ENCODE peak calls at places on chromosomes 3 and 15, in four cellular contexts. L is IMR-90, O is H1, F is H9. Q is an unnamed sample.

GRCh38 chr3:175940881-175941280 is 1081.7 kb downstream of the NAALADL2 start:
- DNase-seq in L (no peak), O (peak), F (peak), Q (peak)

GRCh38 chr3:194476784-194477183 is 10.0 kb downstream of the ATP13A3 start:
- DNase-seq in L (no peak), O (no peak), F (no peak), Q (no peak)

GRCh38 chr15:60471314-60471713 is 7.6 kb downstream of the ICE2 start:
- DNase-seq in L (no peak), O (no peak), F (no peak), Q (no peak)

GRCh38 chr15:74397239-74398068 is 30.0 kb upstream of the CYP11A1 start:
- DNase-seq in L (no peak), O (no peak), F (no peak), Q (no peak)

GRCh38 chr3:17577795-17578520 is 164.5 kb downstream of the TBC1D5 start:
- DNase-seq in L (peak), O (no peak), F (no peak), Q (no peak)

GRCh38 chr15:58103482-58103881 is 34.7 kb upstream of the AQP9 start:
- DNase-seq in L (no peak), O (no peak), F (no peak), Q (no peak)

GRCh38 chr3:195583831-195584542 is at the start of gene APOD:
- DNase-seq in L (peak), O (no peak), F (no peak), Q (no peak)

GRCh38 chr3:195057716-195058115 is 213.2 kb downstream of the XXYLT1 start:
- DNase-seq in L (no peak), O (no peak), F (no peak), Q (no peak)

GRCh38 chr15:85482896-85483295 is 102.5 kb downstream of the AKAP13 start:
- DNase-seq in L (peak), O (no peak), F (no peak), Q (no peak)

GRCh38 chr3:80696280-80696679 is 928.5 kb upstream of the ROBO1 start:
- DNase-seq in L (no peak), O (no peak), F (no peak), Q (peak)

GRCh38 chr3:42745291-42745745 is 27.7 kb downstream of the CCDC13 start:
- DNase-seq in L (no peak), O (no peak), F (no peak), Q (no peak)

GRCh38 chr3:11185564-11186317 is 31.4 kb downstream of the HRH1 start:
- DNase-seq in L (peak), O (no peak), F (no peak), Q (no peak)

GRCh38 chr3:181622365-181622764 is 89.4 kb upstream of the SOX2 start:
- DNase-seq in L (no peak), O (no peak), F (no peak), Q (no peak)

GRCh38 chr3:153856932-153857331 is 264.3 kb upstream of the ARHGEF26 start:
- DNase-seq in L (no peak), O (no peak), F (no peak), Q (peak)

GRCh38 chr3:138188013-138188352 is 882 bp downstream of the ARMC8 start:
- DNase-seq in L (peak), O (no peak), F (no peak), Q (no peak)

GRCh38 chr3:118688396-118688884 is 346.2 kb downstream of the IGSF11 start:
- DNase-seq in L (no peak), O (no peak), F (no peak), Q (peak)

GRCh38 chr15:41233367-41233771 is 2.3 kb downstream of the CHP1 start:
- DNase-seq in L (peak), O (no peak), F (no peak), Q (no peak)

GRCh38 chr3:107826727-107827126 is 264.1 kb downstream of the CD47 start:
- DNase-seq in L (no peak), O (no peak), F (no peak), Q (no peak)

GRCh38 chr3:22937536-22937935 is 265.6 kb upstream of the UBE2E2 start:
- DNase-seq in L (peak), O (no peak), F (no peak), Q (no peak)

GRCh38 chr15:70526221-70526973 is 237.0 kb downstream of the UACA start:
- DNase-seq in L (peak), O (no peak), F (peak), Q (no peak)

GRCh38 chr15:80058851-80059785 is at the start of gene ZFAND6:
- DNase-seq in L (peak), O (peak), F (peak), Q (peak)
- H2BK120ac ChIP-seq in L (no peak), O (peak), F (no peak), Q (peak)

GRCh38 chr3:8539419-8539818 is 37.8 kb downstream of the LMCD1 start:
- DNase-seq in L (peak), O (no peak), F (no peak), Q (no peak)

GRCh38 chr3:8538904-8539303 is 37.3 kb downstream of the LMCD1 start:
- DNase-seq in L (peak), O (no peak), F (no peak), Q (no peak)

GRCh38 chr3:8540456-8540855 is 38.8 kb downstream of the LMCD1 start:
- DNase-seq in L (no peak), O (no peak), F (no peak), Q (peak)

GRCh38 chr3:8541486-8541885 is 39.9 kb downstream of the LMCD1 start:
- DNase-seq in L (no peak), O (no peak), F (no peak), Q (no peak)

DNA sequence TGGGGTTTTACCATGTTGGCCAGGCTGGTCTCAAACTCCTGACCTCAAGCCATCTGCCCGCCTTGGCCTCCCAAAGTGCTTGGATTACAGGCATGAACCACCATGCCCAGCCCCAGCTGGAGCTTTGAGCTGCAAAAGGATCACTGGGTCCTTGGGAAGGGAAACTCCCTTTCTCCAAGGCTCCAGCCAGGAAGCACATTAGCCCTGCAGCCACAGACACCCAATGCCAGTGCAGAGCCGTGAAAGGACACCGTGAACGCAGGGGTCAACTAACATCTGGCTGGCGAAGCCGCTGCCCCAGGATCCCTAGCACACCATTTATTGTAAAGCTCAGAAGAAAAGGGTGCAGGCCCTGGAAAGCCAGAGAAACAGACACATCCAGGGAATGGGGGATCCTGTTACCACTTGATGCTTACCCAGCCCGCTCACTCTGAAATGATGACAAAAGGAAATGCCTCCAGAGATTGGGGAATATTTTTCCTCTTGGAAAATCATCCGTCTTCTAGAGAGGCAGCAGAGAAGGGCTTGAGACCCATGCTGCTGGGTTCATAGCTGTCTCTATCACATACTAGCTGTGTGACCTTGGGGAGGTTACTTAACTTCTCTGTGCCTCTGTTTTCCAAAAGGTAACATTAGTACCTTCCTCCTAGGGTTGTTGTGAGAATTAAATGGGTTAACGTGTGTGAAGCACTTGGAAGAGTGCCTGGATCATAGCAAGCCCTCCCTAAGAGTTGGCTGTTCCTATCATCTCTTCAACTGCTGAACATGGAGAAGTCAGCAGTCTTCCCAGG is 40.8 kb downstream of the LMCD1 start:
- DNase-seq in L (no peak), O (no peak), F (no peak), Q (no peak)
- H2BK15ac ChIP-seq in L (no peak), O (no peak), F (no peak), Q (no peak)

GRCh38 chr3:51682526-51682925 is 11.5 kb downstream of the TEX264 start:
- DNase-seq in L (no peak), O (no peak), F (no peak), Q (no peak)

GRCh38 chr3:51682079-51682478 is 11.0 kb downstream of the TEX264 start:
- DNase-seq in L (peak), O (peak), F (peak), Q (peak)

GRCh38 chr3:51681453-51681852 is 10.4 kb downstream of the TEX264 start:
- DNase-seq in L (peak), O (no peak), F (no peak), Q (no peak)

GRCh38 chr3:51684971-51685751 is 14.1 kb downstream of the TEX264 start:
- DNase-seq in L (no peak), O (no peak), F (no peak), Q (no peak)

DNA sequence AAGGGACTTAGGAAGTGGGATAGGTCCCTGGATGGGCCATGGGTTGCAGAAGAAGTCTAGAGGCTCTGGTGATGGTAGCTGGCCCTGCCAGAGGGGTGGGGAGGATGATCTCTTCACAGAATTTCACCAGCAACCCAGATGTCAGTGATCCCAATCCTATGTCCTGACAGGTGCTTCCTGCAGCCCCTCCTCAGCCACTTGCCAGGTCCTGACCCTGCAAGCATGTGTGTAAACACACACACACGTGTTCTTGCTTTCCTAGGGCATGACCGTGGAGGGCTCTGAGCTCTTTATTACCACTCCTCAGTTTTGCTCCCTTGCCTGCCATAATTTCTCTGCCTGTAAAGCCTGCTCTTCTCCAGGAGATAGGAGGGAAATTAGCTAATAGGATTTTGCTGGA is 12.5 kb downstream of the TEX264 start:
- DNase-seq in L (no peak), O (no peak), F (no peak), Q (no peak)
- H4K5ac ChIP-seq in L (no peak), O (no peak), F (no peak), Q (no peak)

GRCh38 chr15:43941555-43941954 is 114.8 kb downstream of the WDR76 start:
- DNase-seq in L (no peak), O (no peak), F (no peak), Q (no peak)
- H2BK120ac ChIP-seq in L (no peak), O (no peak), F (no peak), Q (no peak)

GRCh38 chr3:55206000-55206399 is 278.1 kb upstream of the LRTM1 start:
- DNase-seq in L (peak), O (no peak), F (no peak), Q (no peak)

GRCh38 chr3:55203486-55204010 is 275.7 kb upstream of the LRTM1 start:
- DNase-seq in L (peak), O (no peak), F (no peak), Q (no peak)

GRCh38 chr3:55202320-55202719 is 274.5 kb upstream of the LRTM1 start:
- DNase-seq in L (peak), O (no peak), F (no peak), Q (no peak)

GRCh38 chr3:55203006-55203405 is 275.1 kb upstream of the LRTM1 start:
- DNase-seq in L (peak), O (no peak), F (no peak), Q (peak)

GRCh38 chr3:55204417-55204816 is 276.6 kb upstream of the LRTM1 start:
- DNase-seq in L (peak), O (no peak), F (no peak), Q (no peak)
- H2BK15ac ChIP-seq in L (peak), O (no peak), F (no peak), Q (no peak)

DNA sequence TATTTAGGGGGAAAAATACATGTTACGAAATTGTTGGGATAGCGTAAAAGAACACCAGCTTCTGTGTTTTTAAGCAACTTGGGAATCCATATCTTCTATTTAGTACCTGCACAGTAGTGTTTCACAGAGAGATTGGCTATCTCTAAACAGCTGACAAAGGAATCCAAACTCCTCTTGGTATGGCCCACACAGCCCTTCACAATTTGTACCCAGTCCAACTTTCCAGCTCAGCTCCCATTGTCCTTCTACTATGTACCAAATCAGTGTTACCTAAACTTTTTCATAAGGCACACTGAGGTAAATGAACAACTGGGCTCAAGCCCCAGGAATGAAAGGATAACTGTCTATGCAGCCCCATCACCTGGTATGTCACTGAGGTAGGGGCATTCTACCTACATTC is 61.9 kb downstream of the TNIK start:
- DNase-seq in L (no peak), O (no peak), F (no peak), Q (no peak)
- H4K5ac ChIP-seq in L (no peak), O (no peak), F (no peak), Q (no peak)

Q was measured in mesendoderm.